ENCODE peak calls at places on chromosomes 13 and 19, in nine cellular contexts. One of them, this sample, is unnamed.

GRCh38 chr13:29937836-29938235 is 87.4 kb upstream of the UBL3 start:
- DNase-seq in endodermal cell: no peak
- DNase-seq in BJ: no peak
- DNase-seq in hepatocyte: no peak
- DNase-seq in upper lobe of left lung: no peak
- DNase-seq in fibroblast of lung: no peak
- DNase-seq in esophagus muscularis mucosa: no peak
- DNase-seq in GM06990: no peak
- DNase-seq in heart left ventricle: no peak
- DNase-seq in this sample: peak

GRCh38 chr19:13983213-13983889 is 22.8 kb downstream of the RFX1 start:
- DNase-seq in upper lobe of left lung: peak
- DNase-seq in GM06990: no peak
- DNase-seq in BJ: no peak
- DNase-seq in fibroblast of lung: no peak
- DNase-seq in esophagus muscularis mucosa: no peak
- DNase-seq in endodermal cell: no peak
- DNase-seq in heart left ventricle: no peak
- DNase-seq in hepatocyte: no peak
- DNase-seq in this sample: no peak

GRCh38 chr13:31433756-31434155 is 234.0 kb downstream of the B3GLCT start:
- DNase-seq in BJ: no peak
- DNase-seq in upper lobe of left lung: no peak
- DNase-seq in endodermal cell: no peak
- DNase-seq in esophagus muscularis mucosa: no peak
- DNase-seq in fibroblast of lung: no peak
- DNase-seq in GM06990: no peak
- DNase-seq in hepatocyte: no peak
- DNase-seq in heart left ventricle: no peak
- DNase-seq in this sample: no peak

GRCh38 chr13:29707876-29708543 is 112.5 kb upstream of the SLC7A1 start:
- DNase-seq in BJ: no peak
- DNase-seq in fibroblast of lung: peak
- DNase-seq in upper lobe of left lung: no peak
- DNase-seq in esophagus muscularis mucosa: no peak
- DNase-seq in GM06990: no peak
- DNase-seq in hepatocyte: peak
- DNase-seq in heart left ventricle: peak
- DNase-seq in endodermal cell: peak
- DNase-seq in this sample: peak

GRCh38 chr19:49421039-49421877 is 2.0 kb downstream of the PTH2 start:
- DNase-seq in upper lobe of left lung: peak
- DNase-seq in BJ: no peak
- DNase-seq in hepatocyte: peak
- DNase-seq in GM06990: peak
- DNase-seq in fibroblast of lung: peak
- DNase-seq in heart left ventricle: peak
- DNase-seq in esophagus muscularis mucosa: no peak
- DNase-seq in endodermal cell: peak
- DNase-seq in this sample: no peak

GRCh38 chr13:46893820-46894533 is 2.9 kb downstream of the HTR2A start:
- DNase-seq in BJ: no peak
- DNase-seq in esophagus muscularis mucosa: no peak
- DNase-seq in fibroblast of lung: peak
- DNase-seq in GM06990: peak
- DNase-seq in endodermal cell: peak
- DNase-seq in heart left ventricle: peak
- DNase-seq in hepatocyte: peak
- DNase-seq in upper lobe of left lung: peak
- DNase-seq in this sample: peak

GRCh38 chr13:107370036-107370785 is 802.3 kb upstream of the ARGLU1 start:
- DNase-seq in BJ: no peak
- DNase-seq in heart left ventricle: no peak
- DNase-seq in endodermal cell: no peak
- DNase-seq in hepatocyte: no peak
- DNase-seq in upper lobe of left lung: no peak
- DNase-seq in GM06990: no peak
- DNase-seq in esophagus muscularis mucosa: no peak
- DNase-seq in fibroblast of lung: peak
- DNase-seq in this sample: no peak

GRCh38 chr19:2144190-2144589 is 7.2 kb downstream of the AP3D1 start:
- DNase-seq in GM06990: no peak
- DNase-seq in endodermal cell: no peak
- DNase-seq in upper lobe of left lung: no peak
- DNase-seq in esophagus muscularis mucosa: no peak
- DNase-seq in heart left ventricle: no peak
- DNase-seq in BJ: no peak
- DNase-seq in hepatocyte: no peak
- DNase-seq in fibroblast of lung: no peak
- DNase-seq in this sample: no peak

GRCh38 chr19:36030264-36031148 is 2.2 kb downstream of the CLIP3 start:
- DNase-seq in hepatocyte: no peak
- DNase-seq in heart left ventricle: no peak
- DNase-seq in GM06990: no peak
- DNase-seq in esophagus muscularis mucosa: no peak
- DNase-seq in BJ: no peak
- DNase-seq in fibroblast of lung: no peak
- DNase-seq in endodermal cell: no peak
- DNase-seq in upper lobe of left lung: no peak
- DNase-seq in this sample: peak

GRCh38 chr19:10544753-10545251 is 1.1 kb downstream of the ATG4D start:
- DNase-seq in upper lobe of left lung: peak
- DNase-seq in fibroblast of lung: no peak
- DNase-seq in heart left ventricle: no peak
- DNase-seq in GM06990: no peak
- DNase-seq in hepatocyte: no peak
- DNase-seq in endodermal cell: peak
- DNase-seq in esophagus muscularis mucosa: no peak
- DNase-seq in BJ: no peak
- DNase-seq in this sample: no peak

DNA sequence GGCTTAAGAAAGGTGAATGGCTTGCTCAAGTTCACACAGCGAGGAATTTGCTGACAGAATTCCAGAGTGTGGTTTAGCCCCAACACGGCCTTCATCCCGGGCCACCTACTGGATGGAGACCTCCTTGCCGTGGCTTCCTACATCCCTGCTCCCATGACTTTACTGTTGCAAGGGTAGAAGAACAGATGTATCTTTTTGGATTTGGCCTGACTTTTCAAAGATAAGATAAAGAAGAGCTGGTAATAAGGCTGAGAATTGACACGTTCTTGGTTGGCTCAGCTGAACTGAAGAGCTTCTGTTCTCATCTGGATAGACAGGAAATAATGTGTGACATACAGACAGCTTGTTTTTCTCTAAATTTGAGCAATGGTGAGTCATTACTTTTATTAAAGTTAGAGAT is 113.1 kb downstream of the KLF5 start:
- DNase-seq in esophagus muscularis mucosa: no peak
- DNase-seq in GM06990: no peak
- DNase-seq in upper lobe of left lung: no peak
- DNase-seq in heart left ventricle: no peak
- DNase-seq in hepatocyte: peak
- DNase-seq in BJ: no peak
- DNase-seq in endodermal cell: peak
- DNase-seq in fibroblast of lung: peak
- DNase-seq in this sample: no peak
- TF ChIP-seq CTCF in esophagus muscularis mucosa: no peak
- TF ChIP-seq CTCF in GM06990: no peak
- TF ChIP-seq CTCF in upper lobe of left lung: no peak
- TF ChIP-seq CTCF in heart left ventricle: no peak
- TF ChIP-seq CTCF in hepatocyte: peak
- TF ChIP-seq CTCF in BJ: no peak
- TF ChIP-seq CTCF in endodermal cell: peak
- TF ChIP-seq CTCF in fibroblast of lung: no peak
- TF ChIP-seq CTCF in this sample: no peak

GRCh38 chr19:19776206-19777008 is 43.5 kb upstream of the ZNF14 start:
- DNase-seq in endodermal cell: peak
- DNase-seq in BJ: peak
- DNase-seq in upper lobe of left lung: peak
- DNase-seq in hepatocyte: peak
- DNase-seq in fibroblast of lung: peak
- DNase-seq in heart left ventricle: peak
- DNase-seq in GM06990: peak
- DNase-seq in esophagus muscularis mucosa: peak
- DNase-seq in this sample: peak

GRCh38 chr19:19778666-19779065 is 42.9 kb downstream of the ZNF506 start:
- DNase-seq in upper lobe of left lung: no peak
- DNase-seq in hepatocyte: no peak
- DNase-seq in heart left ventricle: no peak
- DNase-seq in endodermal cell: no peak
- DNase-seq in fibroblast of lung: no peak
- DNase-seq in GM06990: no peak
- DNase-seq in esophagus muscularis mucosa: no peak
- DNase-seq in BJ: no peak
- DNase-seq in this sample: no peak

GRCh38 chr19:19774354-19775033 is 41.6 kb upstream of the ZNF14 start:
- DNase-seq in endodermal cell: no peak
- DNase-seq in heart left ventricle: no peak
- DNase-seq in upper lobe of left lung: no peak
- DNase-seq in BJ: no peak
- DNase-seq in hepatocyte: no peak
- DNase-seq in GM06990: no peak
- DNase-seq in fibroblast of lung: no peak
- DNase-seq in esophagus muscularis mucosa: no peak
- DNase-seq in this sample: no peak

GRCh38 chr19:19775891-19776205 is 42.9 kb upstream of the ZNF14 start:
- DNase-seq in BJ: no peak
- DNase-seq in GM06990: no peak
- DNase-seq in hepatocyte: no peak
- DNase-seq in endodermal cell: no peak
- DNase-seq in fibroblast of lung: no peak
- DNase-seq in upper lobe of left lung: no peak
- DNase-seq in heart left ventricle: no peak
- DNase-seq in esophagus muscularis mucosa: no peak
- DNase-seq in this sample: no peak

DNA sequence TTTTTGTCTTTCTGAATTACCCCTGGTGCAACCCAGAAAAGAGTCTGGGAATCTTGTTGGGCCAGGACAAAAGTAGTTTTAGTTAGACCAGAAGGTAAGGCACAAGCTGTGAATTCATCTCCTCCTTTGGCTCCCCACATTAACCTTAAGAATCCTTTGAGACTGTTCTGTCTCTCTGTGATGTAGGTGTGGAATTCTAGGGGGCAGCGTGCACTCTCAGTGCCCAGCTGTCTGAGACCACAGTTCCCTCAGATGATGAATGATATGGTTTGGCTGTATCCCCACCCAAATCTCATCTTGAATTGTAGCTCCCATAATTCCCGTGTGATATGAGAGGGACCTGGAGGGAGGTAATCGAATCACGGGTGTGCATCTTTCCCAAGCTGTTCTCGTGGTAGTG is 43.9 kb downstream of the ZNF506 start:
- DNase-seq in BJ: no peak
- DNase-seq in GM06990: no peak
- DNase-seq in endodermal cell: no peak
- DNase-seq in fibroblast of lung: no peak
- DNase-seq in heart left ventricle: no peak
- DNase-seq in esophagus muscularis mucosa: no peak
- DNase-seq in hepatocyte: no peak
- DNase-seq in upper lobe of left lung: no peak
- DNase-seq in this sample: no peak
- H3K4me3 ChIP-seq in BJ: no peak
- H3K4me3 ChIP-seq in GM06990: peak
- H3K4me3 ChIP-seq in endodermal cell: peak
- H3K4me3 ChIP-seq in fibroblast of lung: peak
- H3K4me3 ChIP-seq in heart left ventricle: peak
- H3K4me3 ChIP-seq in esophagus muscularis mucosa: peak
- H3K4me3 ChIP-seq in hepatocyte: peak
- H3K4me3 ChIP-seq in upper lobe of left lung: no peak
- H3K4me3 ChIP-seq in this sample: peak

GRCh38 chr13:39603424-39603947 is 493 bp upstream of the LHFPL6 start:
- DNase-seq in GM06990: no peak
- DNase-seq in endodermal cell: peak
- DNase-seq in esophagus muscularis mucosa: no peak
- DNase-seq in BJ: no peak
- DNase-seq in fibroblast of lung: peak
- DNase-seq in heart left ventricle: peak
- DNase-seq in upper lobe of left lung: peak
- DNase-seq in hepatocyte: peak
- DNase-seq in this sample: peak

GRCh38 chr13:39601636-39602035 is 1.4 kb downstream of the LHFPL6 start:
- DNase-seq in endodermal cell: no peak
- DNase-seq in hepatocyte: no peak
- DNase-seq in heart left ventricle: no peak
- DNase-seq in upper lobe of left lung: no peak
- DNase-seq in GM06990: no peak
- DNase-seq in BJ: no peak
- DNase-seq in esophagus muscularis mucosa: no peak
- DNase-seq in fibroblast of lung: no peak
- DNase-seq in this sample: no peak

GRCh38 chr13:39600766-39601165 is 2.2 kb downstream of the LHFPL6 start:
- DNase-seq in fibroblast of lung: no peak
- DNase-seq in endodermal cell: peak
- DNase-seq in BJ: no peak
- DNase-seq in esophagus muscularis mucosa: no peak
- DNase-seq in upper lobe of left lung: peak
- DNase-seq in GM06990: no peak
- DNase-seq in heart left ventricle: peak
- DNase-seq in hepatocyte: no peak
- DNase-seq in this sample: no peak

GRCh38 chr13:39602614-39603366 is at the start of gene LHFPL6:
- DNase-seq in upper lobe of left lung: peak
- DNase-seq in BJ: no peak
- DNase-seq in endodermal cell: peak
- DNase-seq in hepatocyte: peak
- DNase-seq in esophagus muscularis mucosa: peak
- DNase-seq in GM06990: peak
- DNase-seq in fibroblast of lung: peak
- DNase-seq in heart left ventricle: peak
- DNase-seq in this sample: peak

GRCh38 chr13:39602277-39602613 is 748 bp downstream of the LHFPL6 start:
- DNase-seq in GM06990: no peak
- DNase-seq in BJ: no peak
- DNase-seq in upper lobe of left lung: no peak
- DNase-seq in fibroblast of lung: no peak
- DNase-seq in esophagus muscularis mucosa: no peak
- DNase-seq in endodermal cell: no peak
- DNase-seq in hepatocyte: no peak
- DNase-seq in heart left ventricle: no peak
- DNase-seq in this sample: peak
- TF ChIP-seq CTCF in GM06990: no peak
- TF ChIP-seq CTCF in BJ: no peak
- TF ChIP-seq CTCF in upper lobe of left lung: no peak
- TF ChIP-seq CTCF in fibroblast of lung: no peak
- TF ChIP-seq CTCF in esophagus muscularis mucosa: no peak
- TF ChIP-seq CTCF in endodermal cell: no peak
- TF ChIP-seq CTCF in hepatocyte: no peak
- TF ChIP-seq CTCF in heart left ventricle: no peak
- TF ChIP-seq CTCF in this sample: no peak

GRCh38 chr13:78562237-78562889 is 41.0 kb downstream of the POU4F1 start:
- DNase-seq in endodermal cell: no peak
- DNase-seq in upper lobe of left lung: no peak
- DNase-seq in esophagus muscularis mucosa: no peak
- DNase-seq in hepatocyte: no peak
- DNase-seq in GM06990: no peak
- DNase-seq in BJ: no peak
- DNase-seq in heart left ventricle: no peak
- DNase-seq in fibroblast of lung: no peak
- DNase-seq in this sample: no peak
- H3K4me3 ChIP-seq in endodermal cell: no peak
- H3K4me3 ChIP-seq in upper lobe of left lung: no peak
- H3K4me3 ChIP-seq in esophagus muscularis mucosa: no peak
- H3K4me3 ChIP-seq in hepatocyte: no peak
- H3K4me3 ChIP-seq in GM06990: no peak
- H3K4me3 ChIP-seq in BJ: no peak
- H3K4me3 ChIP-seq in heart left ventricle: no peak
- H3K4me3 ChIP-seq in fibroblast of lung: no peak
- H3K4me3 ChIP-seq in this sample: no peak

GRCh38 chr13:97627566-97627965 is 193.6 kb downstream of the RAP2A start:
- DNase-seq in GM06990: no peak
- DNase-seq in BJ: peak
- DNase-seq in fibroblast of lung: peak
- DNase-seq in hepatocyte: peak
- DNase-seq in endodermal cell: peak
- DNase-seq in upper lobe of left lung: no peak
- DNase-seq in heart left ventricle: peak
- DNase-seq in esophagus muscularis mucosa: no peak
- DNase-seq in this sample: no peak
- TF ChIP-seq CTCF in GM06990: no peak
- TF ChIP-seq CTCF in BJ: no peak
- TF ChIP-seq CTCF in fibroblast of lung: no peak
- TF ChIP-seq CTCF in hepatocyte: no peak
- TF ChIP-seq CTCF in endodermal cell: no peak
- TF ChIP-seq CTCF in upper lobe of left lung: no peak
- TF ChIP-seq CTCF in heart left ventricle: no peak
- TF ChIP-seq CTCF in esophagus muscularis mucosa: no peak
- TF ChIP-seq CTCF in this sample: no peak

This sample was measured in GM12865.